ENCODE peak calls at places on chromosome 13, in six cellular contexts. V is heart left ventricle, W is uterus, Y is sigmoid colon, U is testis, J is suprapubic skin. B is an unnamed sample.

GRCh38 chr13:34369925-34370324 is 552.0 kb downstream of the RFC3 start:
- DNase-seq in V (no peak), Y (no peak), U (no peak), J (no peak), W (no peak), B (no peak)

GRCh38 chr13:27118428-27119054 is 53.1 kb downstream of the USP12 start:
- DNase-seq in W (no peak), V (no peak), U (no peak), Y (no peak), J (no peak), B (no peak)

GRCh38 chr13:33383724-33384577 is 98.4 kb upstream of the STARD13 start:
- DNase-seq in J (no peak), W (no peak), V (no peak), U (no peak), Y (no peak), B (no peak)

GRCh38 chr13:29402168-29402621 is 193.3 kb downstream of the SLC7A1 start:
- DNase-seq in Y (no peak), J (no peak), W (peak; percentile 34), U (no peak), V (no peak), B (no peak)

GRCh38 chr13:48626077-48626449 is 27.7 kb upstream of the CYSLTR2 start:
- DNase-seq in V (no peak), Y (no peak), W (no peak), J (no peak), U (peak; percentile 61), B (no peak)

GRCh38 chr13:106337096-106337495 is 198.4 kb downstream of the EFNB2 start:
- DNase-seq in J (no peak), U (no peak), V (no peak), Y (no peak), W (no peak), B (no peak)

GRCh38 chr13:106513025-106513424 is 22.4 kb downstream of the EFNB2 start:
- DNase-seq in J (no peak), U (no peak), V (no peak), Y (no peak), W (no peak), B (no peak)

GRCh38 chr13:69761581-69761980 is 346.0 kb upstream of the ATXN8OS start:
- DNase-seq in W (no peak), Y (no peak), U (no peak), J (no peak), V (no peak), B (no peak)

GRCh38 chr13:47726394-47726793 is 274.7 kb downstream of the SUCLA2 start:
- DNase-seq in W (no peak), V (no peak), J (no peak), Y (no peak), U (no peak), B (no peak)

GRCh38 chr13:42279080-42279479 is 7.1 kb downstream of the AKAP11 start:
- DNase-seq in U (no peak), W (no peak), J (no peak), V (no peak), Y (no peak), B (no peak)

GRCh38 chr13:98476538-98476966 is 100.4 kb downstream of the STK24 start:
- DNase-seq in V (peak; percentile 79), J (peak; percentile 69), W (peak; percentile 58), U (no peak), Y (peak; percentile 83), B (peak; percentile 95)
- TF ChIP-seq POLR2A in V (no peak), J (no peak), W (no peak), U (no peak), Y (no peak), B (peak; percentile 26)

DNA sequence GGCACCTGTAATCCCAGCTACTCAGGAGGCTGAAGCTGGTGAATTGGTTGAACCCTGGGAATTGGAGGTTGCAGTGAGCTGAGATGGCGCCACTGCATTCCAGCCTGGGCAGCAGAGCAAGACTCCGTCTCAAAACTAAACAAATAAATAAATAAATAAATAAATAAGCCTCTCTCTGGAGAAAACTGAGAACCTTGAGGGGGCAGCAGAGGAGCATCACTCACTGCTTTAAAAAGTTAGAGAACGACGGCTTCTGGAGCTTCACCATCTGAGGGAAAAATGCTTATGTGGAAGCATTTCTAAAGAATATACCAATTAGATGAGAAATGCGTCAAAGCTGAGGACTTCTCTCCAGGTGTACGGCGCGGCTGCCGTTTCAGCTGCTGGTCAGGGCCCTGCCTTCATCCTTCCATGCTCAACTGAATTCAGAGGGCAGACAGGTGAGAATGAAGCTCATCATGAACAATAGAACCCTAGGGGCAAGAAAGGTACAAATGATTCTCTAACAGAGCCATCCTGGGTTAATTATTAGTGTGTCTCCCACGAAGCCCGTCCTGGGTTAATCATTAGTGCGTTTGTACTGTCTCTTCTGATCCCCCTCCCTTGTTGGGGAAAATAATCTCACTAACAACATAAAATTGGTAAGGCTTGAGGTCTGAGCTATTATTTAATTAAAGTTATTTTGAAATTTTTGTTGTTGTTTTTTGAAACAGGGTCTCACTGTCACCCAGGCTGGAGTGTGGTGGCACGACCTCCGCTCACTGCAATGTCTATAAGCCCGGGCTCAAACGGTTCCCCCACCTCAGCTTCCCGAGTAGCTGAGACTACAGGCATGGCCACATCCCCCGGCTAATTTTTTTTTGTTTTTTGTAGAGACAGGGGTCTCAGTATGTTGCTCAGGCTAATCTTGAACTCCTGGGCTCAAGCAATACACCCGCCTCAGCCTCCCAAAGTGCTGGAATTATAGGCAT is 80.1 kb downstream of the IPO5 start:
- DNase-seq in Y (no peak), U (peak; percentile 52), J (no peak), W (peak; percentile 25), V (no peak), B (no peak)
- TF ChIP-seq CTCF in Y (no peak), U (peak; percentile 25), J (peak; percentile 23), W (peak; percentile 44), V (no peak), B (peak; percentile 41)

GRCh38 chr13:110399801-110400200 is 92.7 kb downstream of the COL4A2 start:
- DNase-seq in V (no peak), U (no peak), Y (no peak), W (no peak), J (no peak), B (no peak)
- H3K4me1 ChIP-seq in V (peaks cover 62% of the 10 kb centered on the region), U (peaks cover 14% of the 10 kb centered on the region), Y (no peaks in the 10 kb centered on the region), W (peaks cover 41% of the 10 kb centered on the region), J (peaks cover 27% of the 10 kb centered on the region), B (no peaks in the 10 kb centered on the region)

DNA sequence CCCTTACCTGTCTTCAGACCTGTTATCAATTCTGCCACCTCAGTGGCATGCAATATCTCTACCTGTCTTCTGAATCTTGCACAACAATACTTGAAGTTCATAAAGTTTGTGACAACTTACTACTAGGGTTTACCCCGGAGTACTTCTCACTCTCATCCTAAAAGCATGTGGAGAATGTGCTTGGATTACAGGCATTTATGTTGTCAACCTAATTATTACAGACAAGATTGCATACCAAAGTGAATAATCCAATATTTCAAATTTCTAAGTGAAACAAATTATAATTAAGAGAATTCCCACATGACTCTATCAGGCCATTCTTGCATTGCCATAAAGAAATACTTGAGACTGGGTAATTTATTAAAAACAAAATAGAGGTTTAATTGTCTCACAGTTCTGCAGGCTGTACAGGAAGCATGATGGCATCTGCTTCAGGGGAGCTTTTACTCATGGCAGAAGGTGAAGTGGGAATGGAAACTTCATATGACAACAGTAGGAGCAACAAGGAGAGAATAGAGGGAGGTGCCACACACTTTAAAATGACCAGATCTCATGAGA is 661.0 kb upstream of the SPRY2 start:
- DNase-seq in Y (no peak), J (no peak), W (no peak), V (no peak), U (no peak), B (no peak)
- TF ChIP-seq POLR2A in Y (no peak), J (no peak), W (no peak), V (no peak), U (no peak), B (no peak)

GRCh38 chr13:113455384-113455783 is 2.1 kb upstream of the ADPRHL1 start:
- DNase-seq in W (no peak), U (no peak), Y (no peak), J (no peak), V (no peak), B (no peak)

GRCh38 chr13:113456116-113456702 is 2.9 kb upstream of the ADPRHL1 start:
- DNase-seq in J (no peak), U (no peak), Y (no peak), V (no peak), W (no peak), B (no peak)

GRCh38 chr13:113458218-113459065 is 5.2 kb upstream of the ADPRHL1 start:
- DNase-seq in V (no peak), W (peak; percentile 29), J (no peak), Y (peak; percentile 77), U (peak; percentile 51), B (no peak)

GRCh38 chr13:113454936-113455335 is 1.6 kb upstream of the ADPRHL1 start:
- DNase-seq in Y (no peak), J (no peak), W (no peak), V (no peak), U (no peak), B (no peak)

GRCh38 chr13:113457510-113457909 is 4.2 kb upstream of the ADPRHL1 start:
- DNase-seq in V (no peak), W (no peak), U (no peak), Y (no peak), J (no peak), B (no peak)
- TF ChIP-seq CTCF in V (no peak), W (no peak), U (no peak), Y (no peak), J (no peak), B (no peak)

GRCh38 chr13:111248822-111249221 is 71.6 kb upstream of the TEX29 start:
- DNase-seq in U (no peak), V (no peak), Y (no peak), J (no peak), W (no peak), B (no peak)
- H3K4me1 ChIP-seq in U (no peaks in the 10 kb centered on the region), V (peaks cover 61% of the 10 kb centered on the region), Y (no peaks in the 10 kb centered on the region), J (peaks cover 12% of the 10 kb centered on the region), W (no peaks in the 10 kb centered on the region), B (no peaks in the 10 kb centered on the region)

GRCh38 chr13:32253911-32254399 is 61.2 kb downstream of the ZAR1L start:
- DNase-seq in Y (no peak), W (no peak), U (no peak), V (no peak), J (no peak), B (no peak)
- TF ChIP-seq POLR2A in Y (no peak), W (peak; percentile 52), U (no peak), V (no peak), J (no peak), B (peak; percentile 70)